ENCODE peak calls at places on chromosomes 7 and 10, in six cellular contexts. I is kidney epithelial cell, A is NT2/D1, E is spleen, K is WERI-Rb-1, Q is Caco-2. P is an unnamed sample.
A peak's percentile ranks its signal among the peaks of the same experiment; 100 is the strongest.

GRCh38 chr10:108362306-108362705 is 1197.8 kb upstream of the SORCS1 start:
- DNase-seq in I (no peak), A (no peak), E (no peak), K (no peak), Q (no peak), P (no peak)

GRCh38 chr10:27745380-27745718 is 270 bp downstream of the MKX start:
- DNase-seq in I (no peak), A (no peak), E (peak; percentile 74), K (no peak), Q (no peak), P (no peak)

GRCh38 chr7:106125417-106125816 is 13.3 kb upstream of the SYPL1 start:
- DNase-seq in I (no peak), A (no peak), E (no peak), K (no peak), Q (no peak), P (no peak)

GRCh38 chr10:127906548-127907377 is at the start of gene PTPRE:
- DNase-seq in I (no peak), A (peak; percentile 38), E (peak; percentile 96), K (peak; percentile 69), Q (peak; percentile 56), P (peak; percentile 13)

GRCh38 chr7:75072978-75073282 is 672 bp downstream of the RCC1L start:
- DNase-seq in I (no peak), A (no peak), E (no peak), K (peak; percentile 12), Q (no peak), P (no peak)

GRCh38 chr10:18738835-18739234 is 79.6 kb downstream of the ARL5B start:
- DNase-seq in I (no peak), A (no peak), E (no peak), K (no peak), Q (no peak), P (no peak)

GRCh38 chr7:24959735-24960485 is 20.1 kb downstream of the OSBPL3 start:
- DNase-seq in I (no peak), A (no peak), E (no peak), K (no peak), Q (no peak), P (no peak)

GRCh38 chr10:123544986-123545385 is 121.2 kb upstream of the GPR26 start:
- DNase-seq in I (no peak), A (no peak), E (no peak), K (no peak), Q (no peak), P (no peak)

GRCh38 chr10:34814228-34815173 is 595 bp downstream of the PARD3 start:
- DNase-seq in I (no peak), A (no peak), E (peak; percentile 64), K (peak; percentile 53), Q (peak; percentile 77), P (no peak)

GRCh38 chr10:115092555-115093285 is 445 bp upstream of the ATRNL1 start:
- DNase-seq in I (no peak), A (peak; percentile 25), E (peak; percentile 75), K (peak; percentile 71), Q (no peak), P (peak; percentile 15)

GRCh38 chr7:1331576-1332467 is 99.2 kb downstream of the UNCX start:
- DNase-seq in I (no peak), A (no peak), E (peak; percentile 42), K (peak; percentile 7), Q (no peak), P (no peak)

GRCh38 chr10:3807221-3807927 is 22.4 kb upstream of the KLF6 start:
- DNase-seq in I (no peak), A (no peak), E (no peak), K (no peak), Q (no peak), P (peak; percentile 60)

GRCh38 chr7:31096198-31096881 is 44.2 kb downstream of the ADCYAP1R1 start:
- DNase-seq in I (no peak), A (no peak), E (peak; percentile 55), K (no peak), Q (peak; percentile 17), P (no peak)

GRCh38 chr7:70788276-70788675 is 343.7 kb upstream of the GALNT17 start:
- DNase-seq in I (no peak), A (no peak), E (no peak), K (no peak), Q (peak; percentile 63), P (no peak)

GRCh38 chr7:47536705-47537611 is 45.0 kb downstream of the TNS3 start:
- DNase-seq in I (no peak), A (no peak), E (peak; percentile 74), K (no peak), Q (no peak), P (no peak)

GRCh38 chr10:122139627-122140151 is 131.4 kb upstream of the BTBD16 start:
- DNase-seq in I (no peak), A (no peak), E (no peak), K (peak; percentile 59), Q (no peak), P (no peak)

DNA sequence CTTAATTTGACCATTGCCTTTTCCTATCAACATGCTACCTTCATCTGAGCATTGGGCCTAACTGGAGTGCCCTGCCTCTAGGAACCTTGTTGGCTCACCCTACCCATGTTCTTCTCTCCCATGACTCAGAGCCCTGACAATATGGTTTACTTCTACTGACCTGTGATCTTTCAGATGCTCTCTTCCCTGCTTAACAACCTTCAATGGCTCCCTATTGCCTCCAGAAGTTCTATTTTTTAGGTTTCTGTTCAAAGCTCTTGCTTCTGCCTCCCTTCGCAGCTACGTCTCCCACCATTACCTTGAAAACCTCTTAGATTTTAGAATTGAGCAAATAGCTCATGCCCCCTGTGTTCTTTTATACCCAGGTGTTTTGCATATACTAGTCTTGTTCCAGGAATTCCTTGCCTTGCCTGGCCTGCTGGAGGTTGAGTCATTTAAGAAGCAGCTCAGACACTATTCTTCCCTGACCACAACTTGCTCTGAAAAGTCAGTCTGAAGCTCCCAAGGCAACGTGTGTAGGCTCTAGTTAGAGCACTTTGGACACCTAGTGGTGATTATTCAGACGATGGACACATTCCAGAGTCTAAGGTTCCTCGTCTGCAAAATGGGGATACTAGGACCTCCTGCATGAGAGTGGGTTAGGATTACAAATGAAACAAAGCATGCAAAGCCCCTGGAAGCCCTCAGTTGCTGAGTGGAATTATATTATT is 64.4 kb upstream of the EMX2 start:
- DNase-seq in I (peak; percentile 97), A (no peak), E (peak; percentile 2), K (no peak), Q (no peak), P (peak; percentile 36)
- H3K4me3 ChIP-seq in I (no peak overlapping the region), A (no peak overlapping the region), E (no peak overlapping the region), K (no peak overlapping the region), Q (no peak overlapping the region), P (no peak overlapping the region)

GRCh38 chr7:102410918-102411317 is 14.8 kb downstream of the PRKRIP1 start:
- DNase-seq in I (no peak), A (no peak), E (no peak), K (no peak), Q (no peak), P (no peak)

GRCh38 chr7:102412548-102412947 is 16.4 kb downstream of the PRKRIP1 start:
- DNase-seq in I (no peak), A (no peak), E (peak; percentile 86), K (peak; percentile 54), Q (no peak), P (no peak)

GRCh38 chr7:102407910-102408309 is 11.7 kb downstream of the PRKRIP1 start:
- DNase-seq in I (no peak), A (no peak), E (no peak), K (no peak), Q (no peak), P (no peak)

GRCh38 chr7:102409340-102409739 is 13.2 kb downstream of the PRKRIP1 start:
- DNase-seq in I (no peak), A (no peak), E (no peak), K (no peak), Q (no peak), P (no peak)

GRCh38 chr7:102410123-102410522 is 14.0 kb downstream of the PRKRIP1 start:
- DNase-seq in I (no peak), A (no peak), E (no peak), K (no peak), Q (no peak), P (no peak)
- H3K4me3 ChIP-seq in I (no peak overlapping the region), A (no peak overlapping the region), E (no peak overlapping the region), K (no peak overlapping the region), Q (no peak overlapping the region), P (no peak overlapping the region)

GRCh38 chr10:77348711-77349110 is 288.9 kb downstream of the KCNMA1 start:
- DNase-seq in I (no peak), A (no peak), E (no peak), K (no peak), Q (no peak), P (no peak)

GRCh38 chr10:77350134-77350533 is 287.5 kb downstream of the KCNMA1 start:
- DNase-seq in I (no peak), A (no peak), E (no peak), K (no peak), Q (no peak), P (no peak)

GRCh38 chr10:77349226-77349625 is 288.4 kb downstream of the KCNMA1 start:
- DNase-seq in I (no peak), A (no peak), E (no peak), K (no peak), Q (no peak), P (no peak)

GRCh38 chr10:77351386-77351785 is 286.2 kb downstream of the KCNMA1 start:
- DNase-seq in I (no peak), A (no peak), E (no peak), K (peak; percentile 50), Q (no peak), P (no peak)

DNA sequence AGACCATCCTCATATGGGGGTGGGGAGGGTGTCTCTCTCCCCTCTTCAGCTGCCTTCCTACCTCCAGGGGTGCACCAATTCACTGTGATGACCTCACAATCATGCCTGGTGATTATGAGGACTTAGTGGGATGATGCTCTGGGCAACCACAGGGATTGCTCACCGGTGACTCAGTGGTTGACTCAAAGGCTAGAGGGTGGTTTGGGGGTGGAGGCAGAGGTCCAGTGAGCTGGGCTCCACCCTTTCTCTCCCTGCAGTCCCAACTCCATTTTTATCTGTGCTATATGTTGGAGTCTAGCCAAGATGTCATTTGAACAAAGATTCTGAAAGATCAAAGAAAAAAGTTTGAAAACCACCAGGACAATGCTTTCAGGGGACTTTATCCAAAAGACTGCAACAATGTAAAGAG is 286.9 kb downstream of the KCNMA1 start:
- DNase-seq in I (peak; percentile 96), A (no peak), E (no peak), K (peak; percentile 21), Q (no peak), P (peak; percentile 97)
- H3K4me3 ChIP-seq in I (no peak overlapping the region), A (no peak overlapping the region), E (no peak overlapping the region), K (no peak overlapping the region), Q (no peak overlapping the region), P (no peak overlapping the region)

DNA sequence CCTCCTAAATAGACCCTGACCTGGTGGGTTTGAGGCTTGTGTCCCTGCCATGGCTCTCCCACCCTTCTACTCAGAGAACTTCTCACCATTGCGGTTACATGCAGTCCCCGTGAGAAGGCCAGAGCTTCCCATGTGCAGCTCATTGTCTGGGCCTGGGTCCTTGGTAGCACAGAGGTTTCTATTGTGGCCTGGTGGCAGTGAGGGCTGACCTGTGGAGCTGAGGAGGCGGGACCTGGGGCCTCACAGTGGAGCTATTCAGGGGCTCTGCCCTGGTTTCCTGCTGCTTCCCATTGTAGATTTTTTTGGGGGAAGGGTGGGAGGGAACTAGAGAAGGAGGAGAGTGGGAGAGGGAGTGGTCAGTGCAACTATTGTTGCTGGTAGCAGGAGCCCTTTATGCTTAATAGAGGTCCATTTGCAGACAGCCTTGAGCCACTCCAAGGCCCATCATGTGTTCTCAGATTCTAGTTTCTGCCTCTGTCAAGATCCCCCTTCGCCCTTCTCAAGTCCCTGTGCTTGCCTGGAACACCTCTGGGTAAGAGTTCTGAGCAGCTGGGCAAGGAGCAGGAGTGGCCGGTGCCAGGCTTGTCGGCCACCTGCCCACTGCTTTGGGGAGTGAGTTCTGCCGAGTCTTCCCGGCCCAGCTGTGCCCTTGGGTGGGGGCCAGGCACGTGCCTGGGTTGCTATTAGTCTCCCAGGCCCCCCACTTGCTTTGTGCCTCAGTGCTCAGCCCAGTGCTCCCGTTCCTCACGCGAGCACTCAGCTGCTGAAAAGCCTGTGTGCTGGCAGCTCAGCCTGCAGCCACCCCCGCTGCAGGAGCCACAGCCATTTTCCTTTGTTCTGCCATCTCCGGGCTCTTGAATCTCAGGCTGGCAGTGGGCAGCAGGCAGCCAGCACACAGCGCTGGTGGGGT is 10.7 kb downstream of the TSPAN14 start:
- DNase-seq in I (no peak), A (peak; percentile 82), E (peak; percentile 80), K (no peak), Q (no peak), P (no peak)
- H3K4me3 ChIP-seq in I (no peak overlapping the region), A (no peak overlapping the region), E (no peak overlapping the region), K (no peak overlapping the region), Q (no peak overlapping the region), P (no peak overlapping the region)